ENCODE peak calls at places on chromosomes 13 and 19, in eight cellular contexts. Z is activated CD4-positive, alpha-beta T cell treated with anti-CD3 and anti-CD28 coated beads for 48 hours; X is K562; N is M059J; F is AG04450; R is NAMALWA; P is tibial nerve; M is lung. J is an unnamed sample.
A peak's percentile ranks its signal among the peaks of the same experiment; 100 is the strongest.

GRCh38 chr19:7982651-7983099 is 22.8 kb downstream of the ELAVL1 start:
- DNase-seq in P (no peak), N (no peak), R (no peak), X (no peak), Z (no peak), F (no peak), M (no peak), J (no peak)

GRCh38 chr13:79749985-79750551 is 269.1 kb downstream of the NDFIP2 start:
- DNase-seq in Z (no peak), M (peak; percentile 87), F (peak; percentile 88), R (no peak), X (no peak), P (peak; percentile 67), N (peak; percentile 88), J (no peak)

GRCh38 chr13:24888291-24888931 is 124.4 kb downstream of the RNF17 start:
- DNase-seq in X (no peak), Z (no peak), R (no peak), N (no peak), P (no peak), M (no peak), F (no peak), J (no peak)

GRCh38 chr19:36497001-36497400 is 7.6 kb upstream of the ZNF566 start:
- DNase-seq in R (no peak), Z (no peak), F (no peak), N (no peak), X (peak; percentile 14), M (no peak), P (no peak), J (no peak)

GRCh38 chr13:98853791-98854191 is 101.3 kb upstream of the SLC15A1 start:
- DNase-seq in Z (peak; percentile 85), N (no peak), P (no peak), R (no peak), F (no peak), M (no peak), X (no peak), J (no peak)

GRCh38 chr13:28792992-28793391 is 27.1 kb upstream of the MTUS2 start:
- DNase-seq in X (no peak), M (no peak), N (peak; percentile 71), P (no peak), R (no peak), F (peak; percentile 34), Z (no peak), J (no peak)

GRCh38 chr19:45955905-45956608 is 17.6 kb downstream of the NOVA2 start:
- DNase-seq in X (no peak), P (no peak), Z (no peak), R (no peak), F (no peak), N (peak; percentile 87), M (peak; percentile 46), J (no peak)

GRCh38 chr19:58330458-58330857 is 3.7 kb downstream of the ZSCAN22 start:
- DNase-seq in F (no peak), P (no peak), M (no peak), R (no peak), N (peak; percentile 71), X (peak; percentile 66), Z (no peak), J (no peak)

GRCh38 chr19:33273065-33273736 is 29.1 kb downstream of the CEBPA start:
- DNase-seq in Z (no peak), X (no peak), F (no peak), R (no peak), P (no peak), N (no peak), M (no peak), J (no peak)

GRCh38 chr19:51140441-51140840 is 1.7 kb upstream of the SIGLEC7 start:
- DNase-seq in M (no peak), P (no peak), F (no peak), N (no peak), R (no peak), X (no peak), Z (no peak), J (peak; percentile 65)